ENCODE peak calls at places on chromosomes 6 and 20, in six cellular contexts. Z is mesothelial cell of epicardium; T is uterus; W is iPS-NIHi11; O is iris pigment epithelial cell; Q is stimulated activated CD8-positive, alpha-beta memory T cell treated with anti-CD3 and anti-CD28 coated beads, Interleukin-4, amount 100 ng/mL, for 48 hours. H is an unnamed sample.

GRCh38 chr20:58597021-58597940 is 53.8 kb upstream of the STX16 start:
- DNase-seq in Z (no peak), T (peak; percentile 80), W (no peak), O (no peak), Q (no peak), H (peak; percentile 43)

GRCh38 chr20:41367393-41367695 is 726 bp upstream of the EMILIN3 start:
- DNase-seq in Z (no peak), Q (no peak), T (no peak), W (peak; percentile 47), O (no peak), H (no peak)

GRCh38 chr6:131727868-131728267 is 17.1 kb upstream of the CTAGE9 start:
- DNase-seq in O (no peak), Z (no peak), W (no peak), T (no peak), Q (no peak), H (no peak)

GRCh38 chr6:106614592-106615301 is 14.6 kb downstream of the RTN4IP1 start:
- DNase-seq in Q (no peak), W (peak; percentile 62), T (no peak), O (no peak), Z (no peak), H (no peak)

GRCh38 chr6:149266659-149267058 is 50.9 kb upstream of the TAB2 start:
- DNase-seq in Q (no peak), Z (no peak), O (no peak), T (no peak), W (no peak), H (no peak)

GRCh38 chr6:104855507-104855906 is 4.2 kb downstream of the HACE1 start:
- DNase-seq in Z (no peak), T (no peak), Q (no peak), O (peak; percentile 77), W (no peak), H (no peak)

GRCh38 chr6:1526689-1527088 is 83.0 kb upstream of the FOXC1 start:
- DNase-seq in W (no peak), T (no peak), Q (no peak), Z (no peak), O (no peak), H (no peak)

GRCh38 chr6:166619912-166620311 is 7.1 kb downstream of the RPS6KA2 start:
- DNase-seq in Q (no peak), O (peak; percentile 99), W (no peak), T (peak; percentile 69), Z (no peak), H (no peak)

GRCh38 chr6:153328194-153328593 is 197.1 kb upstream of the RGS17 start:
- DNase-seq in W (no peak), T (no peak), O (peak; percentile 1), Q (no peak), Z (no peak), H (no peak)